ENCODE peak calls at places on chromosome 3, in six cellular contexts. One of them, this sample, is unnamed.

GRCh38 chr3:89180334-89180733 is 72.9 kb downstream of the EPHA3 start:
- DNase-seq in heart left ventricle: no peak
- DNase-seq in astrocyte of the spinal cord: peak; percentile 14
- DNase-seq in right lobe of liver: no peak
- DNase-seq in stimulated activated CD4-positive, alpha-beta T cell treated with anti-CD3 and anti-CD28 coated beads, Interleukin-15, amount 100 ng/mL, for 1 hour: no peak
- DNase-seq in NCI-H1092: no peak
- DNase-seq in this sample: no peak

GRCh38 chr3:76410762-76411281 is 625.5 kb upstream of the ZNF717 start:
- DNase-seq in heart left ventricle: no peak
- DNase-seq in astrocyte of the spinal cord: no peak
- DNase-seq in right lobe of liver: no peak
- DNase-seq in stimulated activated CD4-positive, alpha-beta T cell treated with anti-CD3 and anti-CD28 coated beads, Interleukin-15, amount 100 ng/mL, for 1 hour: no peak
- DNase-seq in NCI-H1092: no peak
- DNase-seq in this sample: no peak

GRCh38 chr3:57434041-57434440 is 110.1 kb downstream of the DNAH12 start:
- DNase-seq in heart left ventricle: no peak
- DNase-seq in astrocyte of the spinal cord: peak; percentile 59
- DNase-seq in right lobe of liver: no peak
- DNase-seq in stimulated activated CD4-positive, alpha-beta T cell treated with anti-CD3 and anti-CD28 coated beads, Interleukin-15, amount 100 ng/mL, for 1 hour: no peak
- DNase-seq in NCI-H1092: no peak
- DNase-seq in this sample: no peak

GRCh38 chr3:79543618-79544017 is 224.2 kb downstream of the ROBO1 start:
- DNase-seq in heart left ventricle: no peak
- DNase-seq in astrocyte of the spinal cord: no peak
- DNase-seq in right lobe of liver: no peak
- DNase-seq in stimulated activated CD4-positive, alpha-beta T cell treated with anti-CD3 and anti-CD28 coated beads, Interleukin-15, amount 100 ng/mL, for 1 hour: no peak
- DNase-seq in NCI-H1092: no peak
- DNase-seq in this sample: no peak

GRCh38 chr3:53134631-53135232 is 4.5 kb upstream of the RFT1 start:
- DNase-seq in heart left ventricle: peak; percentile 76
- DNase-seq in astrocyte of the spinal cord: peak; percentile 63
- DNase-seq in right lobe of liver: peak; percentile 85
- DNase-seq in stimulated activated CD4-positive, alpha-beta T cell treated with anti-CD3 and anti-CD28 coated beads, Interleukin-15, amount 100 ng/mL, for 1 hour: peak; percentile 25
- DNase-seq in NCI-H1092: peak; percentile 61
- DNase-seq in this sample: peak; percentile 75

GRCh38 chr3:73601031-73601430 is 23.7 kb downstream of the PDZRN3 start:
- DNase-seq in heart left ventricle: no peak
- DNase-seq in astrocyte of the spinal cord: no peak
- DNase-seq in right lobe of liver: no peak
- DNase-seq in stimulated activated CD4-positive, alpha-beta T cell treated with anti-CD3 and anti-CD28 coated beads, Interleukin-15, amount 100 ng/mL, for 1 hour: no peak
- DNase-seq in NCI-H1092: no peak
- DNase-seq in this sample: no peak

GRCh38 chr3:194828126-194828525 is 142.4 kb downstream of the FAM43A start:
- DNase-seq in heart left ventricle: no peak
- DNase-seq in astrocyte of the spinal cord: no peak
- DNase-seq in right lobe of liver: no peak
- DNase-seq in stimulated activated CD4-positive, alpha-beta T cell treated with anti-CD3 and anti-CD28 coated beads, Interleukin-15, amount 100 ng/mL, for 1 hour: no peak
- DNase-seq in NCI-H1092: no peak
- DNase-seq in this sample: no peak

GRCh38 chr3:195258449-195259145 is 12.4 kb downstream of the XXYLT1 start:
- DNase-seq in heart left ventricle: no peak
- DNase-seq in astrocyte of the spinal cord: no peak
- DNase-seq in right lobe of liver: no peak
- DNase-seq in stimulated activated CD4-positive, alpha-beta T cell treated with anti-CD3 and anti-CD28 coated beads, Interleukin-15, amount 100 ng/mL, for 1 hour: no peak
- DNase-seq in NCI-H1092: no peak
- DNase-seq in this sample: no peak

GRCh38 chr3:134974621-134975020 is 179.6 kb downstream of the EPHB1 start:
- DNase-seq in heart left ventricle: no peak
- DNase-seq in astrocyte of the spinal cord: no peak
- DNase-seq in right lobe of liver: no peak
- DNase-seq in stimulated activated CD4-positive, alpha-beta T cell treated with anti-CD3 and anti-CD28 coated beads, Interleukin-15, amount 100 ng/mL, for 1 hour: no peak
- DNase-seq in NCI-H1092: no peak
- DNase-seq in this sample: no peak

GRCh38 chr3:37856381-37856780 is 5.3 kb upstream of the CTDSPL start:
- DNase-seq in heart left ventricle: peak; percentile 57
- DNase-seq in astrocyte of the spinal cord: no peak
- DNase-seq in right lobe of liver: no peak
- DNase-seq in stimulated activated CD4-positive, alpha-beta T cell treated with anti-CD3 and anti-CD28 coated beads, Interleukin-15, amount 100 ng/mL, for 1 hour: no peak
- DNase-seq in NCI-H1092: no peak
- DNase-seq in this sample: no peak

GRCh38 chr3:169668957-169669681 is 5.6 kb upstream of the MECOM start:
- DNase-seq in heart left ventricle: peak; percentile 78
- DNase-seq in astrocyte of the spinal cord: peak; percentile 50
- DNase-seq in right lobe of liver: peak; percentile 73
- DNase-seq in stimulated activated CD4-positive, alpha-beta T cell treated with anti-CD3 and anti-CD28 coated beads, Interleukin-15, amount 100 ng/mL, for 1 hour: no peak
- DNase-seq in NCI-H1092: peak; percentile 55
- DNase-seq in this sample: peak; percentile 86

GRCh38 chr3:122560680-122561079 is 3.4 kb downstream of the PARP9 start:
- DNase-seq in heart left ventricle: no peak
- DNase-seq in astrocyte of the spinal cord: peak; percentile 75
- DNase-seq in right lobe of liver: no peak
- DNase-seq in stimulated activated CD4-positive, alpha-beta T cell treated with anti-CD3 and anti-CD28 coated beads, Interleukin-15, amount 100 ng/mL, for 1 hour: no peak
- DNase-seq in NCI-H1092: peak; percentile 23
- DNase-seq in this sample: no peak

GRCh38 chr3:42544492-42545283 is 37.1 kb downstream of the SEC22C start:
- DNase-seq in heart left ventricle: peak; percentile 70
- DNase-seq in astrocyte of the spinal cord: peak; percentile 9
- DNase-seq in right lobe of liver: peak; percentile 76
- DNase-seq in stimulated activated CD4-positive, alpha-beta T cell treated with anti-CD3 and anti-CD28 coated beads, Interleukin-15, amount 100 ng/mL, for 1 hour: no peak
- DNase-seq in NCI-H1092: peak; percentile 82
- DNase-seq in this sample: peak; percentile 75

GRCh38 chr3:136862953-136863352 is 945 bp downstream of the NCK1 start:
- DNase-seq in heart left ventricle: no peak
- DNase-seq in astrocyte of the spinal cord: no peak
- DNase-seq in right lobe of liver: no peak
- DNase-seq in stimulated activated CD4-positive, alpha-beta T cell treated with anti-CD3 and anti-CD28 coated beads, Interleukin-15, amount 100 ng/mL, for 1 hour: no peak
- DNase-seq in NCI-H1092: no peak
- DNase-seq in this sample: no peak

GRCh38 chr3:70702132-70702531 is 389.7 kb upstream of the MDFIC2 start:
- DNase-seq in heart left ventricle: no peak
- DNase-seq in astrocyte of the spinal cord: no peak
- DNase-seq in right lobe of liver: no peak
- DNase-seq in stimulated activated CD4-positive, alpha-beta T cell treated with anti-CD3 and anti-CD28 coated beads, Interleukin-15, amount 100 ng/mL, for 1 hour: no peak
- DNase-seq in NCI-H1092: no peak
- DNase-seq in this sample: no peak

GRCh38 chr3:195511136-195511535 is 32.0 kb downstream of the PPP1R2 start:
- DNase-seq in heart left ventricle: no peak
- DNase-seq in astrocyte of the spinal cord: no peak
- DNase-seq in right lobe of liver: no peak
- DNase-seq in stimulated activated CD4-positive, alpha-beta T cell treated with anti-CD3 and anti-CD28 coated beads, Interleukin-15, amount 100 ng/mL, for 1 hour: no peak
- DNase-seq in NCI-H1092: no peak
- DNase-seq in this sample: no peak

GRCh38 chr3:105369501-105370371 is 3.0 kb downstream of the ALCAM start:
- DNase-seq in heart left ventricle: peak; percentile 61
- DNase-seq in astrocyte of the spinal cord: peak; percentile 83
- DNase-seq in right lobe of liver: peak; percentile 87
- DNase-seq in stimulated activated CD4-positive, alpha-beta T cell treated with anti-CD3 and anti-CD28 coated beads, Interleukin-15, amount 100 ng/mL, for 1 hour: no peak
- DNase-seq in NCI-H1092: peak; percentile 40
- DNase-seq in this sample: peak; percentile 76

GRCh38 chr3:44981220-44981619 is 5.2 kb downstream of the EXOSC7 start:
- DNase-seq in heart left ventricle: no peak
- DNase-seq in astrocyte of the spinal cord: no peak
- DNase-seq in right lobe of liver: no peak
- DNase-seq in stimulated activated CD4-positive, alpha-beta T cell treated with anti-CD3 and anti-CD28 coated beads, Interleukin-15, amount 100 ng/mL, for 1 hour: no peak
- DNase-seq in NCI-H1092: no peak
- DNase-seq in this sample: no peak

GRCh38 chr3:54146383-54147239 is 24.3 kb downstream of the CACNA2D3 start:
- DNase-seq in heart left ventricle: peak; percentile 56
- DNase-seq in astrocyte of the spinal cord: no peak
- DNase-seq in right lobe of liver: peak; percentile 77
- DNase-seq in stimulated activated CD4-positive, alpha-beta T cell treated with anti-CD3 and anti-CD28 coated beads, Interleukin-15, amount 100 ng/mL, for 1 hour: no peak
- DNase-seq in NCI-H1092: peak; percentile 12
- DNase-seq in this sample: peak; percentile 70

GRCh38 chr3:128983293-128984069 is 10.4 kb downstream of the CFAP92 start:
- DNase-seq in heart left ventricle: no peak
- DNase-seq in astrocyte of the spinal cord: no peak
- DNase-seq in right lobe of liver: no peak
- DNase-seq in stimulated activated CD4-positive, alpha-beta T cell treated with anti-CD3 and anti-CD28 coated beads, Interleukin-15, amount 100 ng/mL, for 1 hour: no peak
- DNase-seq in NCI-H1092: no peak
- DNase-seq in this sample: no peak

GRCh38 chr3:157692468-157692867 is 189.3 kb upstream of the VEPH1 start:
- DNase-seq in heart left ventricle: no peak
- DNase-seq in astrocyte of the spinal cord: no peak
- DNase-seq in right lobe of liver: no peak
- DNase-seq in stimulated activated CD4-positive, alpha-beta T cell treated with anti-CD3 and anti-CD28 coated beads, Interleukin-15, amount 100 ng/mL, for 1 hour: no peak
- DNase-seq in NCI-H1092: no peak
- DNase-seq in this sample: no peak

GRCh38 chr3:4360817-4361216 is 57.6 kb downstream of the SETMAR start:
- DNase-seq in heart left ventricle: no peak
- DNase-seq in astrocyte of the spinal cord: no peak
- DNase-seq in right lobe of liver: no peak
- DNase-seq in stimulated activated CD4-positive, alpha-beta T cell treated with anti-CD3 and anti-CD28 coated beads, Interleukin-15, amount 100 ng/mL, for 1 hour: no peak
- DNase-seq in NCI-H1092: no peak
- DNase-seq in this sample: no peak

GRCh38 chr3:170529346-170529745 is 56.5 kb downstream of the SLC7A14 start:
- DNase-seq in heart left ventricle: no peak
- DNase-seq in astrocyte of the spinal cord: no peak
- DNase-seq in right lobe of liver: no peak
- DNase-seq in stimulated activated CD4-positive, alpha-beta T cell treated with anti-CD3 and anti-CD28 coated beads, Interleukin-15, amount 100 ng/mL, for 1 hour: no peak
- DNase-seq in NCI-H1092: no peak
- DNase-seq in this sample: no peak

GRCh38 chr3:51718547-51719412 is 11.9 kb downstream of the GRM2 start:
- DNase-seq in heart left ventricle: peak; percentile 73
- DNase-seq in astrocyte of the spinal cord: peak; percentile 4
- DNase-seq in right lobe of liver: peak; percentile 82
- DNase-seq in stimulated activated CD4-positive, alpha-beta T cell treated with anti-CD3 and anti-CD28 coated beads, Interleukin-15, amount 100 ng/mL, for 1 hour: no peak
- DNase-seq in NCI-H1092: peak; percentile 55
- DNase-seq in this sample: peak; percentile 70

GRCh38 chr3:151226088-151226563 is 23.1 kb upstream of the GPR171 start:
- DNase-seq in heart left ventricle: no peak
- DNase-seq in astrocyte of the spinal cord: peak; percentile 72
- DNase-seq in right lobe of liver: no peak
- DNase-seq in stimulated activated CD4-positive, alpha-beta T cell treated with anti-CD3 and anti-CD28 coated beads, Interleukin-15, amount 100 ng/mL, for 1 hour: no peak
- DNase-seq in NCI-H1092: no peak
- DNase-seq in this sample: no peak

GRCh38 chr3:127525373-127525772 is 65.2 kb downstream of the TPRA1 start:
- DNase-seq in heart left ventricle: no peak
- DNase-seq in astrocyte of the spinal cord: peak; percentile 56
- DNase-seq in right lobe of liver: no peak
- DNase-seq in stimulated activated CD4-positive, alpha-beta T cell treated with anti-CD3 and anti-CD28 coated beads, Interleukin-15, amount 100 ng/mL, for 1 hour: no peak
- DNase-seq in NCI-H1092: no peak
- DNase-seq in this sample: no peak

GRCh38 chr3:136334209-136334608 is 84.1 kb downstream of the PCCB start:
- DNase-seq in heart left ventricle: no peak
- DNase-seq in astrocyte of the spinal cord: no peak
- DNase-seq in right lobe of liver: no peak
- DNase-seq in stimulated activated CD4-positive, alpha-beta T cell treated with anti-CD3 and anti-CD28 coated beads, Interleukin-15, amount 100 ng/mL, for 1 hour: no peak
- DNase-seq in NCI-H1092: no peak
- DNase-seq in this sample: no peak

GRCh38 chr3:59043391-59043790 is 6.4 kb downstream of the CFAP20DC start:
- DNase-seq in heart left ventricle: no peak
- DNase-seq in astrocyte of the spinal cord: no peak
- DNase-seq in right lobe of liver: no peak
- DNase-seq in stimulated activated CD4-positive, alpha-beta T cell treated with anti-CD3 and anti-CD28 coated beads, Interleukin-15, amount 100 ng/mL, for 1 hour: no peak
- DNase-seq in NCI-H1092: peak; percentile 20
- DNase-seq in this sample: no peak

GRCh38 chr3:187967097-187967496 is 186.9 kb upstream of the LPP start:
- DNase-seq in heart left ventricle: no peak
- DNase-seq in astrocyte of the spinal cord: no peak
- DNase-seq in right lobe of liver: no peak
- DNase-seq in stimulated activated CD4-positive, alpha-beta T cell treated with anti-CD3 and anti-CD28 coated beads, Interleukin-15, amount 100 ng/mL, for 1 hour: no peak
- DNase-seq in NCI-H1092: no peak
- DNase-seq in this sample: no peak

GRCh38 chr3:9647450-9647849 is 1.9 kb upstream of the MTMR14 start:
- DNase-seq in heart left ventricle: no peak
- DNase-seq in astrocyte of the spinal cord: no peak
- DNase-seq in right lobe of liver: no peak
- DNase-seq in stimulated activated CD4-positive, alpha-beta T cell treated with anti-CD3 and anti-CD28 coated beads, Interleukin-15, amount 100 ng/mL, for 1 hour: no peak
- DNase-seq in NCI-H1092: no peak
- DNase-seq in this sample: no peak